ENCODE peak calls at places on chromosomes 13 and 19, in six cellular contexts. N is uterus, C is AG09309, J is GM12864, Z is PC-3, P is GM06990. M is an unnamed sample.

GRCh38 chr19:31276831-31277230 is 72.4 kb downstream of the TSHZ3 start:
- DNase-seq in N (no peak), C (no peak), J (no peak), Z (no peak), P (no peak), M (no peak)

GRCh38 chr13:59445812-59446211 is 717.9 kb downstream of the DIAPH3 start:
- DNase-seq in N (no peak), C (no peak), J (no peak), Z (no peak), P (no peak), M (no peak)

GRCh38 chr13:42539670-42540069 is 34.3 kb upstream of the TNFSF11 start:
- DNase-seq in N (no peak), C (no peak), J (no peak), Z (peak), P (no peak), M (no peak)

GRCh38 chr19:48695743-48696352 is at the start of gene FUT2:
- DNase-seq in N (no peak), C (no peak), J (no peak), Z (no peak), P (no peak), M (no peak)

GRCh38 chr19:10352764-10353671 is 13.6 kb upstream of the ICAM3 start:
- DNase-seq in N (peak), C (no peak), J (no peak), Z (no peak), P (no peak), M (no peak)

GRCh38 chr13:25324100-25324499 is 22.7 kb downstream of the NUP58 start:
- DNase-seq in N (no peak), C (no peak), J (no peak), Z (no peak), P (no peak), M (no peak)

GRCh38 chr19:51926426-51926783 is 867 bp upstream of the ZNF613 start:
- DNase-seq in N (no peak), C (no peak), J (no peak), Z (no peak), P (no peak), M (no peak)

GRCh38 chr19:18233224-18233825 is 7.1 kb upstream of the PDE4C start:
- DNase-seq in N (no peak), C (no peak), J (no peak), Z (peak), P (no peak), M (peak)

GRCh38 chr13:78147905-78148304 is 229.3 kb upstream of the EDNRB start:
- DNase-seq in N (no peak), C (peak), J (no peak), Z (peak), P (no peak), M (no peak)

GRCh38 chr13:38637576-38637975 is 49.3 kb upstream of the FREM2 start:
- DNase-seq in N (no peak), C (no peak), J (no peak), Z (peak), P (no peak), M (no peak)

GRCh38 chr13:38636106-38636505 is 50.8 kb upstream of the FREM2 start:
- DNase-seq in N (no peak), C (no peak), J (no peak), Z (no peak), P (no peak), M (no peak)

GRCh38 chr13:38636756-38637155 is 50.1 kb upstream of the FREM2 start:
- DNase-seq in N (no peak), C (no peak), J (no peak), Z (no peak), P (no peak), M (no peak)

GRCh38 chr13:38630780-38631179 is 56.1 kb upstream of the FREM2 start:
- DNase-seq in N (no peak), C (no peak), J (no peak), Z (no peak), P (no peak), M (no peak)

GRCh38 chr13:38635030-38635429 is 51.8 kb upstream of the FREM2 start:
- DNase-seq in N (no peak), C (no peak), J (no peak), Z (no peak), P (no peak), M (no peak)
- TF ChIP-seq CTCF in N (no peak), C (no peak), J (no peak), Z (no peak), P (no peak), M (no peak)

DNA sequence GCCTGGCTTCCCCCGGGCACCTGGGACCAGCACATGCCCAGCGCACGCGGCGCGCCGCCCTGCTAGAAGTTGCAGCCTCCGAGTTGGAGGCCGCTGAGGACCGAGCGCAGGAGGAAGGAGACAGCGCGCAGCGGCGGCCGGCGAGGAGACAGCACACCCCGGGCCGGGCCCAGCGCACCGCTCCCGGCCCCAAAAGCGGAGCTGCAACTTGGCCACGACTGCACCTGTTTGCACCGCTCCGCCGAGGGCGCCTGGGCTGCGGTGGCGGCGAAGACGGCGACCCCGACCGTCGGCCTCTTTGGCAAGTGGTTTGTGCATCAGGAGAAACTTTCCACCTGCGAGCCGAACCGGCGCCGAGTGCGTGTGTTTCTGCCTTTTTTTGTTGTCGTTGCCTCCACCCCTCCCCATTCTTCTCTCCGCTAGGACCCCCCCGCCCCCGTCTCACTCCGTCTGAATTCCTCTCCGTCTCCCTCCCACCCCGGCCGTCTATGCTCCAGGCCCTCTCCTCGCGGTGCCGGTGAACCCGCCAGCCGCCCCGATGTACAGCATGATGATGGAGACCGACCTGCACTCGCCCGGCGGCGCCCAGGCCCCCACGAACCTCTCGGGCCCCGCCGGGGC is at the start of gene SOX1:
- DNase-seq in N (no peak), C (no peak), J (no peak), Z (no peak), P (no peak), M (no peak)
- H3K4me3 ChIP-seq in N (no peak), C (no peak), J (no peak), Z (no peak), P (no peak), M (no peak)

DNA sequence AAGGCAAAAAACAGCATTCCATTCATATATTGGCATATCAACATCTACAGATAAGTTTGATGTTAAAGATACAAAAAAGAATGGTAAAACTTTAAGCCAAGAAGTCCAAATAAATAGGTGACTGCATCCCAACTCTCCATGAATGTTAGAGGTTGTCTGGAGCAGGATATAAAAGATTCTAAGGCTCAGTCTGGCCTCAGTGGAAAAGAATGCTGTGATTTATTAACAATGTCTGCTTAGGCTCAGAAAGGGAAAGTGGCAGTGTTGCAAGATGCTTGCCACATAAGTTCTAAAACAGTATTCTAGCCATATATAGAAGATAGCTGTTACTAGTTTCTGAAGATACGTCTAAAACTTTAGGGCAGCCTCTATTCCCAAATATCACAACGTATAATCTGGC is 179.8 kb upstream of the NBEA start:
- DNase-seq in N (peak), C (no peak), J (no peak), Z (no peak), P (no peak), M (no peak)
- TF ChIP-seq CTCF in N (no peak), C (no peak), J (no peak), Z (no peak), P (no peak), M (no peak)

DNA sequence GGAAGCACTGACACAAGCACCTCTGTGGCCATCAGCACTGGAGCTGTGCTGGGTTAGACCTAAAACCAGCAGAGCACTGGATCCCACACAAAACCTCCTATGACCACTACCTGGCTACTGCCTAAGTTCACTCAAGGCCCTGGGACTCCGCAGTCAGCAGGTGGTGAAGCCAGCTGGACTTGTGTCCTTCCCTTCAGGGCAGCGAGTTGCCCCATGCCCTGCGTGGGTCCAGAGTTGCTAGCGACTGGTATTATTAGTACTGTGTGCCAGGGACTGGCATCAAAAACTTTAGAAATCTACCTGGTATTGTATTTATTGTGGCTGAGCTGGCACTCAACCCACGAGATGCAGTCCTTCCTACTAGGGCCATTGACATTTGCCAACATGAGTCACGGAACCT is 6.0 kb downstream of the OR10H4 start:
- DNase-seq in N (no peak), C (no peak), J (no peak), Z (peak), P (no peak), M (no peak)
- H3K4me3 ChIP-seq in N (no peak), C (no peak), J (no peak), Z (no peak), P (no peak), M (no peak)

DNA sequence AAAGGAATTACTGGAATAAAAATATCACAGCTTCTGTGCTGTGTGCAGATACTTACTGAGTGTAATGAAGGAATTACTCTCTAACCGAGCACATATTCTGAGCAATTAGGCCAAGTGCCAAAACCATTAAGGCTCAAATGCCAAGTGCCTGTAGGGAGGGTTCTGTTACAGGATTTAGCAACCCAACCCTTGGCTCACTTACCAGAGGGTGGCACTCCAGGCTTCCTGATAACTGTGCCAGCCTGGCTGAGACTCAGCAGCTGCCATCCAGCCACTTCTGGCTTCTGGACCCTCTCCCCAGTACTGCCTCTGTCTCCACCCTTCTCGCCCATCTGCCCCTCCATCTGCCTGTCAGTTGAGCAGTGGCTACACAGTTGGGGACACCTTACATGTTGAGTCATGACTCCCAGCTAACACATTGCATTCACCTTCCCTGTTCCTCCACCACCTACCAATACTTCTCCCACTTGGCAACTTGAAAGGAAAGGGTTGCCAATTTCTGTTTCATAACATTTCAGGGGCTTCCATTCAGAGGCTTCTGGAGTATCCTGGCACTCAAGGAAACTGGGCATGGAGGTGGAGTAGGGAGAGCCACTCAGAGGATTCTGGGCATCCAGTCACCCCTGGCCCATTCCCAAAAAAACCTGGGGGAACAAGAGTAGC is 110.5 kb downstream of the COG6 start:
- DNase-seq in N (peak), C (no peak), J (no peak), Z (peak), P (no peak), M (peak)
- TF ChIP-seq CTCF in N (no peak), C (peak), J (peak), Z (peak), P (peak), M (peak)

DNA sequence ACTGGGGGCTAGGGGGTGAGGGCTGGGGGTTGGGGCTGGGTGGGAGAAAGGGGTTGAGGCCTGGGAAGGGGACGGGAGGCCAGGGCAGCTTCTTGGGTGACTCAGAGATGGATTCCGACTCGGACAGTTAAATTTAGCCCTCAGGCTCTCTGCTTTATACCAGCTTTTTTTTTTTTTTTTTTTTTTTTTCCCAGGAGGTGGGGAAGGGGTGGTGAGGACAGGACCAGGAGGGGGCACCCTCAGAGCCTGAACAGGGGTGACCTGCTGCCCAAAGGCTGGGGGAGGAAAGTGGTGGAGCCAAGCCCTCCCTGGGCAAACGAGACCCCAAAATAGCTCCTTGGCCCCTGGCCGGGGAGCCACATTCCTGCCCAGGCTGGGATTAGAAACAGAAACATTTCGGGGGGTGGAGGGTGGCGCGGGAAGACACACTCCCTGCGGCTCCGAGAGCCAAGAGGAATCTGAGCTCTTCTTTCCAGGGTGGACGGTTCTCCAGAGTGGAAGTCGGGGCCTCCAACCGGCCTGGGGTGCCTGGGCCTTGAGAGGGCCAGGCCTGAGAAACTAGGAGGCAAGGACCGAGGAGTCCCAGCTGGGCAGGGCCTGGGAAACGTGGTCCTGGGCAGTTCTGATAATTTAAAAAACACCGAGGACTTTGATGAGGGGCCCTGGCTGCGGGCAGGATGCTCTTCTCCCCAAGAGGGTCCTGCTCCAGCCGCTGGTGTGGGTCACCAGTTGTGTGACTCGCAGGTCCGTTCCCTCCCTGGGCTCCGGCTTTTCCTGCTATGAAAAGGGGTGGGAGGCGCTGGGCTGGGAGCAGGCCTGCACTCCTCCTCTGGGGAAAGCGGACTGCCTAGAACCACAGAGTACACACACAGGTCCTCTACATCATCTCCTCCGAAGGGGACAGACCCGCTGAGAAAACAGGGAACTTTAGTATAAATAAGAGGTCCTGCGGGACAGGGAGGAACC is 813 bp upstream of the DMPK start:
- DNase-seq in N (peak), C (peak), J (no peak), Z (peak), P (no peak), M (no peak)
- H3K4me3 ChIP-seq in N (peak), C (peak), J (no peak), Z (peak), P (no peak), M (no peak)

GRCh38 chr19:23817519-23817918 is 58.8 kb upstream of the ZNF681 start:
- DNase-seq in N (peak), C (no peak), J (no peak), Z (peak), P (no peak), M (peak)
- TF ChIP-seq CTCF in N (peak), C (peak), J (peak), Z (peak), P (peak), M (peak)

M was measured in GM12865.